ENCODE peak calls at places on chromosome 2, in four cellular contexts. One of them, this sample, is unnamed.

GRCh38 chr2:112877423-112877822 is 33.5 kb upstream of the IL37 start:
- DNase-seq in hepatocyte: no peak
- DNase-seq in HCT116: no peak
- DNase-seq in astrocyte: peak
- DNase-seq in this sample: no peak

GRCh38 chr2:22450831-22451230 is 934.1 kb upstream of the KLHL29 start:
- DNase-seq in hepatocyte: no peak
- DNase-seq in HCT116: no peak
- DNase-seq in astrocyte: no peak
- DNase-seq in this sample: no peak

GRCh38 chr2:11446733-11447248 is 19.2 kb downstream of the E2F6 start:
- DNase-seq in astrocyte: peak
- DNase-seq in HCT116: peak
- DNase-seq in hepatocyte: peak
- DNase-seq in this sample: peak

GRCh38 chr2:231036131-231036530 is 1.2 kb upstream of the C2orf72 start:
- DNase-seq in HCT116: no peak
- DNase-seq in hepatocyte: no peak
- DNase-seq in astrocyte: no peak
- DNase-seq in this sample: no peak

GRCh38 chr2:224545884-224546644 is 39.1 kb downstream of the CUL3 start:
- DNase-seq in astrocyte: peak
- DNase-seq in HCT116: no peak
- DNase-seq in hepatocyte: no peak
- DNase-seq in this sample: no peak

GRCh38 chr2:101770672-101771071 is 73.2 kb downstream of the MAP4K4 start:
- DNase-seq in HCT116: peak
- DNase-seq in hepatocyte: peak
- DNase-seq in astrocyte: peak
- DNase-seq in this sample: no peak

GRCh38 chr2:75632091-75632704 is 14.4 kb upstream of the MRPL19 start:
- DNase-seq in astrocyte: peak
- DNase-seq in HCT116: no peak
- DNase-seq in hepatocyte: no peak
- DNase-seq in this sample: no peak

GRCh38 chr2:240189686-240190085 is 49.2 kb upstream of the OTOS start:
- DNase-seq in HCT116: no peak
- DNase-seq in hepatocyte: no peak
- DNase-seq in astrocyte: no peak
- DNase-seq in this sample: no peak

GRCh38 chr2:62934501-62934900 is 116.1 kb upstream of the OTX1 start:
- DNase-seq in hepatocyte: no peak
- DNase-seq in HCT116: no peak
- DNase-seq in astrocyte: no peak
- DNase-seq in this sample: no peak

GRCh38 chr2:14756981-14757657 is 124.6 kb downstream of the LRATD1 start:
- DNase-seq in hepatocyte: peak
- DNase-seq in HCT116: no peak
- DNase-seq in astrocyte: peak
- DNase-seq in this sample: no peak

GRCh38 chr2:147538088-147538487 is 306.7 kb upstream of the ACVR2A start:
- DNase-seq in hepatocyte: no peak
- DNase-seq in astrocyte: peak
- DNase-seq in HCT116: no peak
- DNase-seq in this sample: no peak

GRCh38 chr2:235724964-235725603 is 231.2 kb downstream of the AGAP1 start:
- DNase-seq in hepatocyte: no peak
- DNase-seq in astrocyte: no peak
- DNase-seq in HCT116: no peak
- DNase-seq in this sample: peak

GRCh38 chr2:133732982-133733670 is 164.9 kb upstream of the NCKAP5 start:
- DNase-seq in HCT116: no peak
- DNase-seq in hepatocyte: no peak
- DNase-seq in astrocyte: no peak
- DNase-seq in this sample: no peak

GRCh38 chr2:114550895-114551793 is 108.7 kb downstream of the DPP10 start:
- DNase-seq in astrocyte: peak
- DNase-seq in hepatocyte: peak
- DNase-seq in HCT116: no peak
- DNase-seq in this sample: no peak

GRCh38 chr2:216545359-216545758 is 46.7 kb downstream of the RPL37A start:
- DNase-seq in HCT116: no peak
- DNase-seq in astrocyte: peak
- DNase-seq in hepatocyte: no peak
- DNase-seq in this sample: peak

GRCh38 chr2:211390506-211390905 is 834.1 kb downstream of the CPS1 start:
- DNase-seq in HCT116: no peak
- DNase-seq in astrocyte: no peak
- DNase-seq in hepatocyte: no peak
- DNase-seq in this sample: no peak

GRCh38 chr2:146642066-146642465 is 1202.8 kb upstream of the ACVR2A start:
- DNase-seq in HCT116: no peak
- DNase-seq in hepatocyte: peak
- DNase-seq in astrocyte: no peak
- DNase-seq in this sample: no peak

GRCh38 chr2:101858910-101859309 is 132.8 kb upstream of the IL1R2 start:
- DNase-seq in HCT116: no peak
- DNase-seq in hepatocyte: no peak
- DNase-seq in astrocyte: no peak
- DNase-seq in this sample: no peak

GRCh38 chr2:227488045-227488444 is 16.1 kb downstream of the AGFG1 start:
- DNase-seq in astrocyte: no peak
- DNase-seq in HCT116: no peak
- DNase-seq in hepatocyte: no peak
- DNase-seq in this sample: no peak

GRCh38 chr2:55309441-55309840 is 40.4 kb upstream of the MTIF2 start:
- DNase-seq in HCT116: no peak
- DNase-seq in astrocyte: peak
- DNase-seq in hepatocyte: no peak
- DNase-seq in this sample: peak

GRCh38 chr2:157809212-157809611 is 66.9 kb downstream of the ACVR1 start:
- DNase-seq in HCT116: no peak
- DNase-seq in hepatocyte: no peak
- DNase-seq in astrocyte: peak
- DNase-seq in this sample: no peak

GRCh38 chr2:30652271-30652910 is 154.9 kb downstream of the CAPN13 start:
- DNase-seq in HCT116: no peak
- DNase-seq in hepatocyte: no peak
- DNase-seq in astrocyte: peak
- DNase-seq in this sample: no peak

GRCh38 chr2:68824831-68825230 is 46.4 kb downstream of the BMP10 start:
- DNase-seq in astrocyte: peak
- DNase-seq in HCT116: no peak
- DNase-seq in hepatocyte: no peak
- DNase-seq in this sample: no peak

GRCh38 chr2:101175991-101176390 is 24.8 kb upstream of the TBC1D8 start:
- DNase-seq in hepatocyte: no peak
- DNase-seq in astrocyte: no peak
- DNase-seq in HCT116: no peak
- DNase-seq in this sample: no peak

GRCh38 chr2:56185582-56186046 is 1.8 kb downstream of the CCDC85A start:
- DNase-seq in astrocyte: peak
- DNase-seq in HCT116: no peak
- DNase-seq in hepatocyte: peak
- DNase-seq in this sample: no peak

GRCh38 chr2:64646007-64646880 is 7.5 kb downstream of the SERTAD2 start:
- DNase-seq in HCT116: peak
- DNase-seq in astrocyte: no peak
- DNase-seq in hepatocyte: peak
- DNase-seq in this sample: no peak

GRCh38 chr2:112807233-112807807 is 23.0 kb upstream of the IL1A start:
- DNase-seq in astrocyte: no peak
- DNase-seq in hepatocyte: no peak
- DNase-seq in HCT116: no peak
- DNase-seq in this sample: no peak

GRCh38 chr2:216056739-216057138 is 24.9 kb downstream of the PECR start:
- DNase-seq in hepatocyte: peak
- DNase-seq in HCT116: no peak
- DNase-seq in astrocyte: no peak
- DNase-seq in this sample: no peak

GRCh38 chr2:46020416-46020815 is 276.8 kb upstream of the EPAS1 start:
- DNase-seq in hepatocyte: no peak
- DNase-seq in astrocyte: peak
- DNase-seq in HCT116: no peak
- DNase-seq in this sample: no peak

GRCh38 chr2:201182650-201183372 is at the start of gene CASP10:
- DNase-seq in astrocyte: peak
- DNase-seq in HCT116: peak
- DNase-seq in hepatocyte: peak
- DNase-seq in this sample: peak

GRCh38 chr2:184769038-184769437 is 170.7 kb downstream of the ZNF804A start:
- DNase-seq in HCT116: no peak
- DNase-seq in hepatocyte: no peak
- DNase-seq in astrocyte: peak
- DNase-seq in this sample: no peak

GRCh38 chr2:85132834-85133637 is at the start of gene TCF7L1:
- DNase-seq in HCT116: peak
- DNase-seq in astrocyte: peak
- DNase-seq in hepatocyte: peak
- DNase-seq in this sample: peak

DNA sequence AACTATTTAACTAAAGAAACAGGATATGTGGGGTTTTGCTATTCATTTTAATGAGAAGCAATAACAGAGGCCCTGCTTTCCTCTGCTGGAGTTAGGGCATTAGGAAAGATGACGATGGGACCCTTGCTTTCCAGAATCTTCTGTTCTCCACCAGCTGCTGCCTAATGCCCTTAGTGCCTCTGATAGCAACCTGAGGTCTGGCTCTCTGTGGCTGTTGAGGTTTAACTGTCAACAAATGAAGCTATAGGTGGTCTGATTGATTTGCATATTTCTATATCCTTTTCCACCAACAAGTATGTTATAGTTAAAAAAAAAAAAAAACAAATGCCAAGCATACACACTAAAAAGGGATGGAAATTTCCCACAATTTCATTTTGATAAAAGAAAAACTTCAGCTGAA is 115.1 kb upstream of the NCK2 start:
- DNase-seq in astrocyte: no peak
- DNase-seq in hepatocyte: no peak
- DNase-seq in HCT116: no peak
- DNase-seq in this sample: no peak
- TF ChIP-seq CTCF in astrocyte: no peak
- TF ChIP-seq CTCF in hepatocyte: no peak
- TF ChIP-seq CTCF in HCT116: no peak
- TF ChIP-seq CTCF in this sample: no peak

GRCh38 chr2:237591379-237591881 is 896 bp upstream of the RAB17 start:
- DNase-seq in HCT116: peak
- DNase-seq in hepatocyte: no peak
- DNase-seq in astrocyte: no peak
- DNase-seq in this sample: no peak
- H3K4me3 ChIP-seq in HCT116: peak
- H3K4me3 ChIP-seq in hepatocyte: no peak
- H3K4me3 ChIP-seq in astrocyte: no peak
- H3K4me3 ChIP-seq in this sample: no peak

GRCh38 chr2:67479256-67479655 is 82.1 kb downstream of the ETAA1 start:
- DNase-seq in hepatocyte: no peak
- DNase-seq in astrocyte: no peak
- DNase-seq in HCT116: no peak
- DNase-seq in this sample: no peak

GRCh38 chr2:67471681-67472080 is 74.5 kb downstream of the ETAA1 start:
- DNase-seq in HCT116: no peak
- DNase-seq in hepatocyte: no peak
- DNase-seq in astrocyte: peak
- DNase-seq in this sample: no peak

DNA sequence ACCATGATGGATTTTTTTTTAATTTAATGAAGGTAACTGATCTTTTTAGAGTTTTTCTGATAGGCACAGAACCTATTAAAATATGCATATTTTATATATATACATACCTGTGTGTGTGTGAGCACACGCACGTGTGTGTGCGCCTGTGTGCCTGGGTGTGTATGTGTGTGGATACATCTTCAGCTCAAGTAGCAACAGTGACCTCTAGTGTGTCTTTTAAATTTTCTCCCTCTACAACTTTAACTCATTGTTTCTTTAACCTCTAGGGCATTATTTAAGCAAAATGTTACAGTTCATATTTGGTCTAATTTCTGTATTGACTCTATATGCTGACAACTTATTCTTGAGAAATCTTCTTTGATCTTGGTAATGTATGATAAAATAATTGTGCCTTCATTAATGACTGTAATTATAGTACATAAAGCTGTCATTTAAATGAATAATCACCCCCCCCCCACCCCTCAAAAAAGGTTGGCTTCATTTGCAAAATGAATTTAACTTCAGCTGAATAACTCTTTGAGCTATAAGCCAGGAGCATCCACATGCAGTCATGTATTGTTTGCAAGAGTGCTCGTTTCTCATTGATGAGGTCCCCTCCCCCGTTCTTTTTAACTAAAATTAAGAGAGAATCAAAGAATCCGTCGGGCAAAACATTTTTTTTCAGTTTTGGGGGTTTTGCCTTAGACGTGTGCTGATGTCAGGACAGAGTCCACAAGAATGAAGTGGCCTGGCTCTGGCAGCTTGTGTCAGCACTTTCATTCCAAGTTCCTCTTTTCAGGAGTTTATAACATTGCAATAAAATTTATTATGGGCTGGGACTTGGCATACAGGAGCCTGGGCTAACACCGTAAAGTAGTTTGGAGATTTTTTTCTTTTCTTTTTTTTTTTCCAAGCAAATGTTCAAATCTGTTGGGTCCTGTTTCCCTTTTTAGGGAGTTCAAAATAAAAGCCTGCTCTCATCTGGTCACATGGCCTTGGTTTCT is 80.0 kb downstream of the ETAA1 start:
- DNase-seq in astrocyte: peak
- DNase-seq in HCT116: peak
- DNase-seq in hepatocyte: peak
- DNase-seq in this sample: peak
- TF ChIP-seq CTCF in astrocyte: peak
- TF ChIP-seq CTCF in HCT116: peak
- TF ChIP-seq CTCF in hepatocyte: peak
- TF ChIP-seq CTCF in this sample: peak

GRCh38 chr2:177617849-177618248 is 225.3 kb downstream of the AGPS start:
- DNase-seq in HCT116: no peak
- DNase-seq in hepatocyte: no peak
- DNase-seq in astrocyte: no peak
- DNase-seq in this sample: no peak
- H3K4me3 ChIP-seq in HCT116: peak
- H3K4me3 ChIP-seq in hepatocyte: peak
- H3K4me3 ChIP-seq in astrocyte: peak
- H3K4me3 ChIP-seq in this sample: peak

This sample was measured in HFF-Myc.